ENCODE peak calls at places on chromosome 18, in six cellular contexts. H is fibroblast of mammary gland, U is tibial nerve, X is ascending aorta, A is cardiac fibroblast, Q is neural progenitor cell. F is an unnamed sample.

GRCh38 chr18:11145413-11146191 is 3.8 kb downstream of the PIEZO2 start:
- DNase-seq in H (no peak), U (no peak), X (no peak), A (no peak), Q (no peak), F (no peak)

GRCh38 chr18:75161629-75162028 is 47.3 kb downstream of the PTGR3 start:
- DNase-seq in H (no peak), U (peak; percentile 16), X (no peak), A (peak; percentile 5), Q (no peak), F (no peak)

GRCh38 chr18:53756607-53756972 is 467.9 kb downstream of the MBD2 start:
- DNase-seq in H (no peak), U (no peak), X (no peak), A (no peak), Q (no peak), F (no peak)

GRCh38 chr18:69400976-69401474 is 337 bp downstream of the DOK6 start:
- DNase-seq in H (peak; percentile 28), U (no peak), X (no peak), A (peak; percentile 33), Q (peak; percentile 69), F (no peak)

GRCh38 chr18:25494888-25495287 is 142.9 kb upstream of the ZNF521 start:
- DNase-seq in H (peak; percentile 2), U (no peak), X (no peak), A (no peak), Q (no peak), F (no peak)

GRCh38 chr18:13612111-13612997 is 114.0 kb downstream of the FAM210A start:
- DNase-seq in H (no peak), U (no peak), X (no peak), A (no peak), Q (no peak), F (no peak)

GRCh38 chr18:11992096-11992785 is 10.9 kb downstream of the IMPA2 start:
- DNase-seq in H (no peak), U (no peak), X (no peak), A (no peak), Q (no peak), F (no peak)

GRCh38 chr18:55031979-55032378 is 72.7 kb upstream of the CCDC68 start:
- DNase-seq in H (no peak), U (no peak), X (no peak), A (no peak), Q (no peak), F (no peak)

GRCh38 chr18:71442830-71443229 is 1101.3 kb downstream of the CBLN2 start:
- DNase-seq in H (peak; percentile 53), U (no peak), X (no peak), A (peak; percentile 84), Q (no peak), F (no peak)

GRCh38 chr18:25503567-25504081 is 151.7 kb upstream of the ZNF521 start:
- DNase-seq in H (peak; percentile 85), U (peak; percentile 71), X (peak; percentile 84), A (peak; percentile 65), Q (peak; percentile 57), F (no peak)

GRCh38 chr18:68874361-68874760 is 76.5 kb downstream of the CCDC102B start:
- DNase-seq in H (peak; percentile 26), U (no peak), X (no peak), A (peak; percentile 36), Q (no peak), F (no peak)

GRCh38 chr18:21702602-21703001 is 2.0 kb downstream of the ABHD3 start:
- DNase-seq in H (no peak), U (no peak), X (no peak), A (no peak), Q (no peak), F (no peak)

GRCh38 chr18:21701621-21702020 is 3.0 kb downstream of the ABHD3 start:
- DNase-seq in H (no peak), U (no peak), X (no peak), A (no peak), Q (no peak), F (no peak)

GRCh38 chr18:21706386-21706865 is 1.9 kb upstream of the ABHD3 start:
- DNase-seq in H (no peak), U (no peak), X (no peak), A (no peak), Q (no peak), F (no peak)

GRCh38 chr18:21703241-21703820 is 1.2 kb downstream of the ABHD3 start:
- DNase-seq in H (no peak), U (no peak), X (no peak), A (no peak), Q (no peak), F (no peak)

GRCh38 chr18:21704603-21705364 is at the start of gene ABHD3:
- DNase-seq in H (peak; percentile 80), U (peak; percentile 83), X (peak; percentile 96), A (peak; percentile 87), Q (peak; percentile 95), F (peak; percentile 59)
- TF ChIP-seq CTCF in H (peak; percentile 29), U (peak; percentile 85), X (peak; percentile 49), A (peak; percentile 51), Q (peak; percentile 28), F (peak; percentile 22)

GRCh38 chr18:35917043-35917442 is 55.4 kb upstream of the RMP24 start:
- DNase-seq in H (no peak), U (no peak), X (no peak), A (no peak), Q (no peak), F (no peak)
- TF ChIP-seq CTCF in H (no peak), U (no peak), X (no peak), A (no peak), Q (peak; percentile 13), F (no peak)

GRCh38 chr18:58409802-58410445 is 219.0 kb downstream of the ALPK2 start:
- DNase-seq in H (no peak), U (no peak), X (no peak), A (no peak), Q (no peak), F (no peak)

GRCh38 chr18:58408665-58409064 is 220.2 kb downstream of the ALPK2 start:
- DNase-seq in H (no peak), U (no peak), X (no peak), A (no peak), Q (no peak), F (no peak)

GRCh38 chr18:58407263-58407648 is 221.6 kb downstream of the ALPK2 start:
- DNase-seq in H (no peak), U (no peak), X (no peak), A (no peak), Q (no peak), F (no peak)

GRCh38 chr18:58405107-58405898 is 223.6 kb downstream of the ALPK2 start:
- DNase-seq in H (no peak), U (no peak), X (peak; percentile 57), A (no peak), Q (no peak), F (no peak)

GRCh38 chr18:58407649-58408407 is 221.1 kb downstream of the ALPK2 start:
- DNase-seq in H (no peak), U (no peak), X (peak; percentile 35), A (no peak), Q (no peak), F (no peak)
- TF ChIP-seq CTCF in H (no peak), U (no peak), X (no peak), A (no peak), Q (peak; percentile 13), F (no peak)

GRCh38 chr18:9810216-9810804 is 75.5 kb upstream of the TXNDC2 start:
- DNase-seq in H (no peak), U (no peak), X (no peak), A (no peak), Q (no peak), F (no peak)

GRCh38 chr18:9808530-9809241 is 77.1 kb upstream of the TXNDC2 start:
- DNase-seq in H (no peak), U (no peak), X (peak; percentile 81), A (peak; percentile 45), Q (peak; percentile 53), F (no peak)

GRCh38 chr18:9809686-9810085 is 76.1 kb upstream of the TXNDC2 start:
- DNase-seq in H (no peak), U (no peak), X (no peak), A (no peak), Q (no peak), F (no peak)

GRCh38 chr18:9811978-9812377 is 73.8 kb upstream of the TXNDC2 start:
- DNase-seq in H (no peak), U (no peak), X (peak; percentile 54), A (no peak), Q (no peak), F (no peak)

DNA sequence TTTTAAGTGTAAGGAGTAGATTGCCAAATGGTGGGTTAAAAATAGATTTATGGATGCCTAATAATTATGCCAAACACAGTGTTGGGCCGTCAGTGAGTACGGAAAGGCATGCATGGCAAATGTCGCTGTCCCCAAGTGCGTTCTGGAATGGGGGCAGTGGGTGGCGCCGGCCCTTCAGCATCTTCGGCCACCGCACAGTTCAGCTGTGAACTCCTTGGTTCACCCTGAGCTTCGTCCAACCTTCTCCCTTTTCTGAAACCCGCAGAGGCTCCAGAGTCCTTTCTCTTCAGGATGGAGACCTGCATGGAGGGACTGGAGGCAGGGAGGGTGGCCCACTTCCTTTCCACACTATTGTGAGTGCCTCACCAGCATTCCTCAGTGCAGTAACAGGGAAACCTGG is 74.8 kb upstream of the TXNDC2 start:
- DNase-seq in H (no peak), U (no peak), X (no peak), A (no peak), Q (peak; percentile 41), F (no peak)
- TF ChIP-seq CTCF in H (no peak), U (no peak), X (no peak), A (no peak), Q (peak; percentile 47), F (no peak)

DNA sequence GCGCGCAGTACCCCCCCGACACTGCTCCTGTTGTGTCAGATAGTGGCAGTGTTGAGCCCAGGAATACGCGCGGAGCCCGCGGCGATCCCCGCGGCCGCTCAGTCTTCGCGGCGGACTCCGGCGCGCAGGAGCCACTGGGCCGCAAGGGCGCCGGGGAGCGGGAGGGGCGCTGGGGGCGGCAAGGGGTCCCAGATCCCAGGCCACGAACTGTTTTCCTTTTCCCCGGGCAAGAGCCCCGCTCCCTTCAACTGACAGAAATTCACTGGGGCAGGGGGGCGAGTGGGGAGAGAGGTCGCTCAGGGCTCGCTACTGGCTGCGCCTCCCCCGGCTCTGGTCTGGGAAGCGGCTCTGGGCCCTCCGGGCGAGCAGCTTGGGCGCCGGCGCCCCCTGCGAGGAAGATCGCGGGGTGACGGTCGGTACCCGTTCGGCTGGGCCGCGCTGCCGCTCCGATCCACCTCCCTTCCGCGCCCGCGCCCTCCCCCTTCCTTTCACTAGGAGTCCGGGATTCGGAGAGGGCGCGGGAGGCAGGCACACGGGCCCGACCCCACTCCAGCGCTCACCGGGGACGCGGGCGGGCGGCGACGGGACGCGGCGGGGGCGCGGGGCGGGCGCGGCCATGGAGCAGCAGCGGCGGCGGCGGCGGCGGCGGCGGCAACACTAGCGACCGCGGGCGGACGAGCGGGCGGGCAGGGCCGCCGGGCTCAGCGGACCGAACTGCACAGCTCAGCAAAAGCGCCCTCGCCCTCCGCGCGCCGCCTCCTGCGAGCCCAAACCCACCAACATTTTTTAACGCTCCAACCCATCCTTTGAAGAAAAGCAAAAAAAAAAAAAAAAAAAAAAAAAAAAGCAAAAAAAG is 1.4 kb upstream of the SETBP1 start:
- DNase-seq in H (peak; percentile 85), U (peak; percentile 84), X (peak; percentile 90), A (peak; percentile 88), Q (peak; percentile 90), F (peak; percentile 56)
- TF ChIP-seq CTCF in H (peak; percentile 52), U (peak; percentile 72), X (peak; percentile 81), A (peak; percentile 57), Q (peak; percentile 62), F (no peak)